ENCODE peak calls at places on chromosomes 1 and 21, in four cellular contexts. U, B, W and I are unnamed samples.

GRCh38 chr1:207923561-207923960 is 12.6 kb upstream of the CD34 start:
- DNase-seq in W (no peak), U (no peak), B (no peak), I (no peak)

GRCh38 chr21:42156690-42157605 is 62.0 kb upstream of the ABCG1 start:
- DNase-seq in B (no peak), W (peak), U (no peak), I (no peak)

GRCh38 chr1:117128323-117129079 is 7.0 kb upstream of the TRIM45 start:
- DNase-seq in U (peak), W (no peak), B (no peak), I (no peak)

GRCh38 chr1:86207323-86207722 is 50.8 kb upstream of the COL24A1 start:
- DNase-seq in B (peak), W (no peak), U (no peak), I (peak)

GRCh38 chr1:79391896-79392295 is 385.4 kb upstream of the ADGRL4 start:
- DNase-seq in W (no peak), U (no peak), B (no peak), I (no peak)

GRCh38 chr1:19664453-19665043 is at the start of gene HTR6:
- DNase-seq in U (no peak), B (no peak), W (no peak), I (no peak)

GRCh38 chr1:1455366-1455884 is 5.9 kb downstream of the ATAD3C start:
- DNase-seq in B (no peak), U (no peak), W (no peak), I (no peak)

GRCh38 chr1:94527447-94528031 is 14.0 kb downstream of the F3 start:
- DNase-seq in W (no peak), U (no peak), B (peak), I (peak)

GRCh38 chr1:200977071-200977754 is 46.3 kb downstream of the KIF21B start:
- DNase-seq in W (no peak), B (no peak), U (no peak), I (no peak)

GRCh38 chr1:33872275-33872674 is 8.4 kb downstream of the HMGB4 start:
- DNase-seq in B (no peak), U (no peak), W (no peak), I (no peak)

GRCh38 chr1:33872681-33873080 is 8.8 kb downstream of the HMGB4 start:
- DNase-seq in W (no peak), U (no peak), B (no peak), I (no peak)

GRCh38 chr1:33876970-33877680 is 13.2 kb downstream of the HMGB4 start:
- DNase-seq in U (no peak), B (no peak), W (no peak), I (no peak)

GRCh38 chr1:33878392-33878791 is 14.5 kb downstream of the HMGB4 start:
- DNase-seq in W (peak), B (no peak), U (no peak), I (no peak)

DNA sequence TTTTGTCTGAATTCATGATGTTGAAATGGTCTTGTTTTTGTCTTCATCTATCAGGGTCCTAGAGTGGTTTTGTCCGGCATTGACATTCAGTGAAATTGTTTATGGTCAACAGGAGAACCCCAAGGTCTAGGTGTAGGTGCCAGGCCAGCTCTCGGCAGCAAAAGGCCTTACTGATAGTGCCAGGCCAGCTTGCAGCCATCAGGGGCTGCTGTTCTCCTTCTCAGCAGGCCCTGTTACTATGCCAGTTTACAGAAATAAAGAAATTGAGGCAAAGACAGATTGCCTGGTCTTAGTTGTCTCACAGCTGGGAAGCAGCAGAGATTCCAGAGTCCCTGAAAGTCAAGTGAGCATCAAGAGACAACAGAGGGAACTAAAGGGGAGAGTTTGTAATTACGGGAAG is 12.0 kb downstream of the HMGB4 start:
- DNase-seq in U (no peak), W (no peak), B (no peak), I (no peak)
- TF ChIP-seq CTCF in U (peak), W (no peak), B (no peak), I (no peak)

DNA sequence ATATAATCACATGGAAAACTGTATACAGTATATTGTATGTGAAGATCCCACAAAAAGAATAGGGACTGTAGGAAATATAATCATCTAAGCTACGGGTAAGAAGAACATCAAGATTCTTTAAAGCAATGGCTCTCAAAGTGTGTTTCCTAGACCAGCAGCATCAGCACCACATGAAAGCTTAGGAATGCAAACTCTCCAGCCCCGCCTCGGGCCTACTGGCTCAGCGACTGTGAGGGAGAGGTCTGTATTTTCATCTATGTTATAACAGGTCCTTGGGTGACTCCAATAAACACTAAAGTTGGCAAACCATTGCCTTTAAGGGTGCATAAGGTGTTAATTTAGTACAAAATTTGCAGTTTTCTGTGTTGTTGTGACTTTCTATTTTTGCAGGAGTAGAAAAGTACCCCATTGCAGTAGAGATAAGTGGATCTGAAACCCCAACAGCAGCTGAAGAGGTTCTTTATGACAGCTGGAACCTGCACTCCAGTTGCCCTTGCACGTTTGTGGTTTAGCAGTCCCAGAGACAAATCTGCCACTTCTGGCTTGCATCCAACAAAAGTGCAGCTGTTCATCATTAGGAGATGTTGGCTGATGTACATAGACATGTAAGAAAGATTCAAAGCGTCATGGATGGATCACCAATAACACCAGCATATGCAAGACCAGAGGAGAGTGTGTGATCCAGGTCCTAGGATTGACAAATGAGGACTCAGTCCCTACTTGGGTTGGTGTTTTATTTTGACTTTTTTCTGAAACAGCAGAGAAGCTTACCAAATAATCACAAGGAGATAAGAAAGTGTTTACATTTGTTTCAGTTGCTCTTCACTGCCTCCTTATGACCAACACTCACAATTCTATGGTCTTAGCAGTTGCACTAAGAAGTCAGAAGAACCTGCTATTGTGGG is 15.9 kb upstream of the IFNAR1 start:
- DNase-seq in U (peak), W (no peak), B (no peak), I (no peak)
- H3K4me3 ChIP-seq in U (peak), W (no peak), B (no peak), I (no peak)

GRCh38 chr1:63323866-63324778 is 1.8 kb downstream of the FOXD3 start:
- DNase-seq in W (no peak), B (no peak), U (no peak), I (no peak)

GRCh38 chr1:63321788-63322247 is 549 bp upstream of the FOXD3 start:
- DNase-seq in B (no peak), U (no peak), W (no peak), I (no peak)

GRCh38 chr1:63322248-63322943 is at the start of gene FOXD3:
- DNase-seq in B (no peak), U (peak), W (peak), I (no peak)

GRCh38 chr1:63324779-63325119 is 2.4 kb downstream of the FOXD3 start:
- DNase-seq in U (no peak), B (no peak), W (no peak), I (no peak)

GRCh38 chr1:63322944-63323865 is 838 bp downstream of the FOXD3 start:
- DNase-seq in B (no peak), U (no peak), W (peak), I (no peak)
- TF ChIP-seq CTCF in B (peak), U (no peak), W (no peak), I (no peak)

GRCh38 chr1:39672551-39672947 is 642 bp upstream of the NT5C1A start:
- DNase-seq in B (no peak), U (no peak), W (no peak), I (no peak)
- H3K4me3 ChIP-seq in B (peak), U (no peak), W (no peak), I (no peak)

GRCh38 chr1:97814804-97815203 is 106.0 kb downstream of the DPYD start:
- DNase-seq in U (no peak), B (no peak), W (no peak), I (no peak)

GRCh38 chr1:97824200-97824599 is 96.6 kb downstream of the DPYD start:
- DNase-seq in W (no peak), B (no peak), U (no peak), I (no peak)

GRCh38 chr1:97816927-97817326 is 103.9 kb downstream of the DPYD start:
- DNase-seq in W (no peak), U (no peak), B (no peak), I (no peak)

GRCh38 chr1:97824644-97825043 is 96.2 kb downstream of the DPYD start:
- DNase-seq in B (no peak), W (no peak), U (no peak), I (no peak)

GRCh38 chr1:97820470-97821188 is 100.2 kb downstream of the DPYD start:
- DNase-seq in B (peak), W (no peak), U (peak), I (no peak)
- TF ChIP-seq CTCF in B (peak), W (peak), U (peak), I (peak)

DNA sequence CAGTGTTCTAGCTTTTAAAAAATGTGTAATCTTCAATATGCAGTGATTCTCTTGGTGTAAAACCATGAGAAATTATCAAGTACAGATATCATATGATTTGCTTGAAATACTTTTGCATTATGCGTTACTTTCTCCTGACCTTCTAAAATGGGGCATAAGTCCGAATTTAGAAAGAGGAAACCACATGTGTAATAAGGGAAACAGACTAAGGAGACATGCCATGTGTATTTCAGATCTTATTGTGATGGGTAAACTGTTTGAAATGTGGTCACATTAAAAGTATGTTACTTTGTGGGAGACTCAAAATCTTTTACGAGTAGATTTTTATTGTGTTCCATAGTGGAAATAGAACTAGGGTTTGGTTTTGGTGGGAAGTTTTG is 173.0 kb downstream of the NFIA start:
- DNase-seq in B (no peak), U (no peak), W (no peak), I (no peak)
- H3K4me3 ChIP-seq in B (peak), U (no peak), W (no peak), I (no peak)

DNA sequence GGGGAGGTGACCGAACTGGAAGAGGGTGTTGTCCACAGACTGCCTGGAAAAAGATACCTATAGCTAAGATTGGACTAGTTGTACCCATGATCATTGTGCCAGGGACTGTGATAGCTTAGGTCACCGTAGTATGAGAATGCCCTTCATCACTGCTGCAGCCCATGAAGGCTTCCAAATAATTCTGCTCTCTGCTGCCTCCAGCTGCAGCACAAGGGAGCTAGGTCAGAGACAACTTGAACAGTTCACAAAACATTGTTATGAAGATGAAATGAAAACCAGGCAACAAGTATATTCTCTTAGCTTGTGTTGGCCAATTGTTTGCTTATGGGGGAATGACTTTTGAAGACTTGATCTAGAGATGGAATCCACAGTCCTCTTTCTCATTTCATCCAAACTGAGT is 246.7 kb downstream of the MRPL39 start:
- DNase-seq in B (no peak), W (no peak), U (no peak), I (no peak)
- TF ChIP-seq CTCF in B (peak), W (no peak), U (peak), I (peak)

GRCh38 chr1:214549604-214550338 is 1.6 kb downstream of the PTPN14 start:
- DNase-seq in W (no peak), B (peak), U (no peak), I (no peak)

GRCh38 chr1:214546076-214546475 is 5.3 kb downstream of the PTPN14 start:
- DNase-seq in U (no peak), W (no peak), B (no peak), I (no peak)

GRCh38 chr1:214548988-214549387 is 2.4 kb downstream of the PTPN14 start:
- DNase-seq in U (no peak), B (peak), W (no peak), I (no peak)

GRCh38 chr1:214546886-214547641 is 4.3 kb downstream of the PTPN14 start:
- DNase-seq in B (no peak), W (no peak), U (no peak), I (no peak)

GRCh38 chr1:214547747-214548146 is 3.7 kb downstream of the PTPN14 start:
- DNase-seq in B (no peak), U (no peak), W (no peak), I (no peak)
- H3K4me3 ChIP-seq in B (no peak), U (no peak), W (no peak), I (no peak)

DNA sequence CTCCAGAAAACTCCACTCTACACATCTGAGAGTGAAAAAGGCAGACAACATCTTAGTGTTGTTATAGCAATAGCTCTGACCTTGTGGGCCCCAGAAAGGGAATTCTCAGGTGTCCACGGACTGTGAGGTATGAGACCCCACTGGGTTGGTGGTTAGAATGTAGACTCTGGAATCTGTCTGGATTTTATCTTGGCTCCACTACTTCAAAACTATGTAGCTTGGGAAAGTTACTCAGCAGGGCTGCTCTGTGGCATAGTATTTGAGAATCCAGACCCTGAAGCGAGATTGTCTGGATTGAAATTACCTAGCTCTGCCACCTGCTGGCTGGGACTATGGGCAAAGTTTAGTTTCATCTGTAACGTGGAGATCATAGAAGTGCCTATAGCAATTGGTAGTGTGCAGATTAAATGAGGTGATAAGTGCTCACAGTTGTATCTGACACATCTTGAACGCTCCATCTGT is 25.8 kb downstream of the PRDM2 start:
- DNase-seq in W (no peak), B (peak), U (peak), I (peak)
- TF ChIP-seq CTCF in W (peak), B (peak), U (peak), I (peak)

GRCh38 chr1:234585333-234586055 is 24.5 kb downstream of the IRF2BP2 start:
- DNase-seq in W (no peak), B (peak), U (no peak), I (no peak)

GRCh38 chr1:234586304-234586703 is 23.7 kb downstream of the IRF2BP2 start:
- DNase-seq in B (no peak), U (no peak), W (no peak), I (no peak)

GRCh38 chr1:234584926-234585325 is 25.1 kb downstream of the IRF2BP2 start:
- DNase-seq in W (no peak), B (peak), U (no peak), I (no peak)

GRCh38 chr1:234588402-234588801 is 21.6 kb downstream of the IRF2BP2 start:
- DNase-seq in B (no peak), U (no peak), W (no peak), I (peak)

GRCh38 chr1:234586892-234587445 is 23.0 kb downstream of the IRF2BP2 start:
- DNase-seq in W (no peak), U (no peak), B (peak), I (no peak)
- H3K4me3 ChIP-seq in W (no peak), U (no peak), B (no peak), I (no peak)